ENCODE peak calls at places on chromosomes 13 and 19, in nine cellular contexts. One of them, this sample, is unnamed.

GRCh38 chr19:2548966-2549365 is 73.0 kb downstream of the GADD45B start:
- DNase-seq in nephron progenitor cell: no peak
- DNase-seq in dermis microvascular lymphatic vessel endothelial cell: no peak
- DNase-seq in T follicular helper cell: no peak
- DNase-seq in activated effector memory CD4-positive, alpha-beta T cell treated with anti-CD3 and anti-CD28 coated beads, Interleukin-2, amount 50 U/mL, for 16 hours: no peak
- DNase-seq in BE2C: no peak
- DNase-seq in stimulated activated CD4-positive, alpha-beta T cell treated with anti-CD3 and anti-CD28 coated beads, Interleukin-4, amount 100 ng/mL, for 48 hours: no peak
- DNase-seq in transverse colon: no peak
- DNase-seq in posterior cingulate gyrus: no peak
- DNase-seq in this sample: no peak

GRCh38 chr13:31198524-31198923 is 1.3 kb upstream of the B3GLCT start:
- DNase-seq in nephron progenitor cell: no peak
- DNase-seq in dermis microvascular lymphatic vessel endothelial cell: no peak
- DNase-seq in T follicular helper cell: no peak
- DNase-seq in activated effector memory CD4-positive, alpha-beta T cell treated with anti-CD3 and anti-CD28 coated beads, Interleukin-2, amount 50 U/mL, for 16 hours: no peak
- DNase-seq in BE2C: no peak
- DNase-seq in stimulated activated CD4-positive, alpha-beta T cell treated with anti-CD3 and anti-CD28 coated beads, Interleukin-4, amount 100 ng/mL, for 48 hours: no peak
- DNase-seq in transverse colon: no peak
- DNase-seq in posterior cingulate gyrus: no peak
- DNase-seq in this sample: no peak

GRCh38 chr19:28836366-28836765 is 376.6 kb downstream of the UQCRFS1 start:
- DNase-seq in nephron progenitor cell: no peak
- DNase-seq in dermis microvascular lymphatic vessel endothelial cell: no peak
- DNase-seq in T follicular helper cell: no peak
- DNase-seq in activated effector memory CD4-positive, alpha-beta T cell treated with anti-CD3 and anti-CD28 coated beads, Interleukin-2, amount 50 U/mL, for 16 hours: no peak
- DNase-seq in BE2C: no peak
- DNase-seq in stimulated activated CD4-positive, alpha-beta T cell treated with anti-CD3 and anti-CD28 coated beads, Interleukin-4, amount 100 ng/mL, for 48 hours: no peak
- DNase-seq in transverse colon: no peak
- DNase-seq in posterior cingulate gyrus: no peak
- DNase-seq in this sample: no peak

GRCh38 chr19:40312533-40312932 is 27.4 kb upstream of the AKT2 start:
- DNase-seq in nephron progenitor cell: no peak
- DNase-seq in dermis microvascular lymphatic vessel endothelial cell: no peak
- DNase-seq in T follicular helper cell: no peak
- DNase-seq in activated effector memory CD4-positive, alpha-beta T cell treated with anti-CD3 and anti-CD28 coated beads, Interleukin-2, amount 50 U/mL, for 16 hours: peak; percentile 44
- DNase-seq in BE2C: no peak
- DNase-seq in stimulated activated CD4-positive, alpha-beta T cell treated with anti-CD3 and anti-CD28 coated beads, Interleukin-4, amount 100 ng/mL, for 48 hours: no peak
- DNase-seq in transverse colon: no peak
- DNase-seq in posterior cingulate gyrus: no peak
- DNase-seq in this sample: no peak

GRCh38 chr13:59755647-59756290 is 408.0 kb downstream of the DIAPH3 start:
- DNase-seq in nephron progenitor cell: no peak
- DNase-seq in dermis microvascular lymphatic vessel endothelial cell: no peak
- DNase-seq in T follicular helper cell: no peak
- DNase-seq in activated effector memory CD4-positive, alpha-beta T cell treated with anti-CD3 and anti-CD28 coated beads, Interleukin-2, amount 50 U/mL, for 16 hours: no peak
- DNase-seq in BE2C: no peak
- DNase-seq in stimulated activated CD4-positive, alpha-beta T cell treated with anti-CD3 and anti-CD28 coated beads, Interleukin-4, amount 100 ng/mL, for 48 hours: no peak
- DNase-seq in transverse colon: no peak
- DNase-seq in posterior cingulate gyrus: no peak
- DNase-seq in this sample: no peak

GRCh38 chr13:33139186-33139585 is 123.0 kb downstream of the KL start:
- DNase-seq in nephron progenitor cell: no peak
- DNase-seq in dermis microvascular lymphatic vessel endothelial cell: no peak
- DNase-seq in T follicular helper cell: no peak
- DNase-seq in activated effector memory CD4-positive, alpha-beta T cell treated with anti-CD3 and anti-CD28 coated beads, Interleukin-2, amount 50 U/mL, for 16 hours: no peak
- DNase-seq in BE2C: no peak
- DNase-seq in stimulated activated CD4-positive, alpha-beta T cell treated with anti-CD3 and anti-CD28 coated beads, Interleukin-4, amount 100 ng/mL, for 48 hours: no peak
- DNase-seq in transverse colon: peak; percentile 42
- DNase-seq in posterior cingulate gyrus: no peak
- DNase-seq in this sample: no peak

GRCh38 chr13:28100149-28101121 is at the start of gene FLT3:
- DNase-seq in nephron progenitor cell: peak; percentile 75
- DNase-seq in dermis microvascular lymphatic vessel endothelial cell: no peak
- DNase-seq in T follicular helper cell: no peak
- DNase-seq in activated effector memory CD4-positive, alpha-beta T cell treated with anti-CD3 and anti-CD28 coated beads, Interleukin-2, amount 50 U/mL, for 16 hours: peak; percentile 64
- DNase-seq in BE2C: peak; percentile 16
- DNase-seq in stimulated activated CD4-positive, alpha-beta T cell treated with anti-CD3 and anti-CD28 coated beads, Interleukin-4, amount 100 ng/mL, for 48 hours: peak; percentile 41
- DNase-seq in transverse colon: peak; percentile 62
- DNase-seq in posterior cingulate gyrus: peak; percentile 34
- DNase-seq in this sample: no peak

GRCh38 chr19:39943586-39943985 is 9.2 kb upstream of the FCGBP start:
- DNase-seq in nephron progenitor cell: no peak
- DNase-seq in dermis microvascular lymphatic vessel endothelial cell: no peak
- DNase-seq in T follicular helper cell: no peak
- DNase-seq in activated effector memory CD4-positive, alpha-beta T cell treated with anti-CD3 and anti-CD28 coated beads, Interleukin-2, amount 50 U/mL, for 16 hours: no peak
- DNase-seq in BE2C: no peak
- DNase-seq in stimulated activated CD4-positive, alpha-beta T cell treated with anti-CD3 and anti-CD28 coated beads, Interleukin-4, amount 100 ng/mL, for 48 hours: no peak
- DNase-seq in transverse colon: peak; percentile 60
- DNase-seq in posterior cingulate gyrus: no peak
- DNase-seq in this sample: no peak

GRCh38 chr13:64910061-64910460 is 2320.1 kb downstream of the PCDH9 start:
- DNase-seq in nephron progenitor cell: no peak
- DNase-seq in dermis microvascular lymphatic vessel endothelial cell: no peak
- DNase-seq in T follicular helper cell: no peak
- DNase-seq in activated effector memory CD4-positive, alpha-beta T cell treated with anti-CD3 and anti-CD28 coated beads, Interleukin-2, amount 50 U/mL, for 16 hours: no peak
- DNase-seq in BE2C: no peak
- DNase-seq in stimulated activated CD4-positive, alpha-beta T cell treated with anti-CD3 and anti-CD28 coated beads, Interleukin-4, amount 100 ng/mL, for 48 hours: no peak
- DNase-seq in transverse colon: no peak
- DNase-seq in posterior cingulate gyrus: no peak
- DNase-seq in this sample: no peak

GRCh38 chr19:3618144-3618810 is 8.3 kb downstream of the CACTIN start:
- DNase-seq in nephron progenitor cell: peak; percentile 74
- DNase-seq in dermis microvascular lymphatic vessel endothelial cell: peak; percentile 43
- DNase-seq in T follicular helper cell: peak; percentile 34
- DNase-seq in activated effector memory CD4-positive, alpha-beta T cell treated with anti-CD3 and anti-CD28 coated beads, Interleukin-2, amount 50 U/mL, for 16 hours: peak; percentile 84
- DNase-seq in BE2C: peak; percentile 74
- DNase-seq in stimulated activated CD4-positive, alpha-beta T cell treated with anti-CD3 and anti-CD28 coated beads, Interleukin-4, amount 100 ng/mL, for 48 hours: peak; percentile 36
- DNase-seq in transverse colon: peak; percentile 70
- DNase-seq in posterior cingulate gyrus: peak; percentile 48
- DNase-seq in this sample: no peak

GRCh38 chr19:43527860-43528622 is 1.0 kb upstream of the ETHE1 start:
- DNase-seq in nephron progenitor cell: no peak
- DNase-seq in dermis microvascular lymphatic vessel endothelial cell: no peak
- DNase-seq in T follicular helper cell: no peak
- DNase-seq in activated effector memory CD4-positive, alpha-beta T cell treated with anti-CD3 and anti-CD28 coated beads, Interleukin-2, amount 50 U/mL, for 16 hours: no peak
- DNase-seq in BE2C: no peak
- DNase-seq in stimulated activated CD4-positive, alpha-beta T cell treated with anti-CD3 and anti-CD28 coated beads, Interleukin-4, amount 100 ng/mL, for 48 hours: no peak
- DNase-seq in transverse colon: peak; percentile 51
- DNase-seq in posterior cingulate gyrus: no peak
- DNase-seq in this sample: no peak

GRCh38 chr13:109945206-109945960 is 159.0 kb upstream of the IRS2 start:
- DNase-seq in nephron progenitor cell: no peak
- DNase-seq in dermis microvascular lymphatic vessel endothelial cell: no peak
- DNase-seq in T follicular helper cell: no peak
- DNase-seq in activated effector memory CD4-positive, alpha-beta T cell treated with anti-CD3 and anti-CD28 coated beads, Interleukin-2, amount 50 U/mL, for 16 hours: no peak
- DNase-seq in BE2C: no peak
- DNase-seq in stimulated activated CD4-positive, alpha-beta T cell treated with anti-CD3 and anti-CD28 coated beads, Interleukin-4, amount 100 ng/mL, for 48 hours: no peak
- DNase-seq in transverse colon: no peak
- DNase-seq in posterior cingulate gyrus: no peak
- DNase-seq in this sample: no peak